ENCODE peak calls at places on chromosome 14, in six cellular contexts. R, B, J, I, F and X are unnamed samples.
A peak's percentile ranks its signal among the peaks of the same experiment; 100 is the strongest.

GRCh38 chr14:68676511-68676943 is 116.3 kb downstream of the ZFP36L1 start:
- DNase-seq in J (no peak), R (no peak), F (no peak), B (no peak), I (no peak), X (no peak)

GRCh38 chr14:59582845-59583509 is 6.4 kb upstream of the CCDC175 start:
- DNase-seq in J (no peak), I (no peak), R (no peak), F (no peak), B (no peak), X (no peak)

GRCh38 chr14:96130854-96131253 is 73.8 kb upstream of the BDKRB2 start:
- DNase-seq in J (no peak), F (peak; percentile 63), B (no peak), R (peak; percentile 49), I (peak; percentile 21), X (no peak)

GRCh38 chr14:80095623-80096022 is 115.7 kb downstream of the DIO2 start:
- DNase-seq in B (no peak), J (no peak), I (peak; percentile 24), R (peak; percentile 65), F (peak; percentile 44), X (no peak)

GRCh38 chr14:104387385-104388010 is 192.1 kb upstream of the C14orf180 start:
- DNase-seq in I (no peak), R (no peak), B (no peak), J (peak; percentile 79), F (no peak), X (no peak)

GRCh38 chr14:93939304-93940229 is 12.4 kb downstream of the FAM181A start:
- DNase-seq in B (peak; percentile 26), J (peak; percentile 95), R (peak; percentile 55), I (peak; percentile 68), F (peak; percentile 62), X (peak; percentile 91)

GRCh38 chr14:104545151-104545931 is 34.2 kb upstream of the C14orf180 start:
- DNase-seq in B (no peak), R (no peak), F (no peak), J (peak; percentile 79), I (no peak), X (no peak)

GRCh38 chr14:74620497-74620921 is 8.5 kb upstream of the LTBP2 start:
- DNase-seq in R (peak; percentile 95), F (peak; percentile 97), I (peak; percentile 87), J (no peak), B (no peak), X (no peak)

GRCh38 chr14:76186318-76187027 is 34.8 kb downstream of the GPATCH2L start:
- DNase-seq in B (no peak), J (no peak), I (no peak), F (no peak), R (no peak), X (no peak)

GRCh38 chr14:74238974-74239847 is at the start of gene VSX2:
- DNase-seq in B (no peak), F (no peak), J (no peak), I (no peak), R (no peak), X (no peak)

GRCh38 chr14:54933006-54933405 is 30.4 kb upstream of the GCH1 start:
- DNase-seq in B (no peak), I (no peak), R (no peak), J (no peak), F (no peak), X (no peak)

GRCh38 chr14:24246765-24247212 is 4.4 kb upstream of the TINF2 start:
- DNase-seq in I (no peak), B (no peak), R (no peak), F (no peak), J (peak; percentile 49), X (peak; percentile 67)

GRCh38 chr14:76763362-76764041 is 2.2 kb downstream of the VASH1 start:
- DNase-seq in I (peak; percentile 49), F (peak; percentile 53), R (no peak), J (peak; percentile 69), B (no peak), X (no peak)

GRCh38 chr14:99252940-99253868 is 18.8 kb downstream of the BCL11B start:
- DNase-seq in B (no peak), F (no peak), I (no peak), J (no peak), R (no peak), X (no peak)

GRCh38 chr14:68157971-68158371 is 338.4 kb downstream of the RAD51B start:
- DNase-seq in B (no peak), J (no peak), R (peak; percentile 92), I (no peak), F (peak; percentile 44), X (no peak)

GRCh38 chr14:91367173-91368171 is 50.1 kb downstream of the CCDC88C start:
- DNase-seq in J (no peak), B (no peak), R (no peak), F (no peak), I (no peak), X (peak; percentile 81)

GRCh38 chr14:94213021-94213420 is 38.9 kb downstream of the PPP4R4 start:
- DNase-seq in B (no peak), I (peak; percentile 12), R (peak; percentile 71), J (no peak), F (peak; percentile 71), X (no peak)

GRCh38 chr14:69105326-69105725 is 47.6 kb downstream of the DCAF5 start:
- DNase-seq in B (no peak), R (peak; percentile 64), J (no peak), I (peak; percentile 84), F (peak; percentile 84), X (no peak)

GRCh38 chr14:75123991-75124390 is 2.9 kb downstream of the NEK9 start:
- DNase-seq in I (peak; percentile 91), R (peak; percentile 58), B (no peak), F (peak; percentile 86), J (no peak), X (no peak)

GRCh38 chr14:104087505-104087904 is 2.0 kb downstream of the ASPG start:
- DNase-seq in R (no peak), I (no peak), J (peak; percentile 78), B (no peak), F (no peak), X (no peak)

GRCh38 chr14:56798447-56799326 is 11.6 kb downstream of the OTX2 start:
- DNase-seq in R (no peak), J (no peak), I (no peak), F (no peak), B (no peak), X (no peak)

GRCh38 chr14:55383541-55384140 is 28.0 kb downstream of the ATG14 start:
- DNase-seq in J (no peak), F (no peak), B (no peak), I (no peak), R (no peak), X (no peak)

GRCh38 chr14:95486875-95487668 is 29.4 kb downstream of the SYNE3 start:
- DNase-seq in F (no peak), B (no peak), R (no peak), J (no peak), I (no peak), X (no peak)

GRCh38 chr14:101927859-101928258 is 36.5 kb upstream of the DYNC1H1 start:
- DNase-seq in B (peak; percentile 76), F (peak; percentile 98), J (peak; percentile 94), I (peak; percentile 97), R (peak; percentile 95), X (no peak)

GRCh38 chr14:57574617-57575288 is 81.1 kb upstream of the CCDC198 start:
- DNase-seq in F (peak; percentile 1), I (no peak), R (no peak), B (no peak), J (no peak), X (no peak)

GRCh38 chr14:96065661-96066459 is 26.7 kb downstream of the C14orf132 start:
- DNase-seq in F (no peak), I (no peak), B (no peak), R (peak; percentile 8), J (peak; percentile 34), X (no peak)

GRCh38 chr14:70013269-70013873 is 134.2 kb downstream of the SMOC1 start:
- DNase-seq in I (peak; percentile 23), J (peak; percentile 66), F (peak; percentile 43), R (no peak), B (no peak), X (peak; percentile 54)

GRCh38 chr14:76715102-76715926 is 46.0 kb upstream of the VASH1 start:
- DNase-seq in J (no peak), F (peak; percentile 74), R (peak; percentile 14), I (peak; percentile 51), B (no peak), X (no peak)

DNA sequence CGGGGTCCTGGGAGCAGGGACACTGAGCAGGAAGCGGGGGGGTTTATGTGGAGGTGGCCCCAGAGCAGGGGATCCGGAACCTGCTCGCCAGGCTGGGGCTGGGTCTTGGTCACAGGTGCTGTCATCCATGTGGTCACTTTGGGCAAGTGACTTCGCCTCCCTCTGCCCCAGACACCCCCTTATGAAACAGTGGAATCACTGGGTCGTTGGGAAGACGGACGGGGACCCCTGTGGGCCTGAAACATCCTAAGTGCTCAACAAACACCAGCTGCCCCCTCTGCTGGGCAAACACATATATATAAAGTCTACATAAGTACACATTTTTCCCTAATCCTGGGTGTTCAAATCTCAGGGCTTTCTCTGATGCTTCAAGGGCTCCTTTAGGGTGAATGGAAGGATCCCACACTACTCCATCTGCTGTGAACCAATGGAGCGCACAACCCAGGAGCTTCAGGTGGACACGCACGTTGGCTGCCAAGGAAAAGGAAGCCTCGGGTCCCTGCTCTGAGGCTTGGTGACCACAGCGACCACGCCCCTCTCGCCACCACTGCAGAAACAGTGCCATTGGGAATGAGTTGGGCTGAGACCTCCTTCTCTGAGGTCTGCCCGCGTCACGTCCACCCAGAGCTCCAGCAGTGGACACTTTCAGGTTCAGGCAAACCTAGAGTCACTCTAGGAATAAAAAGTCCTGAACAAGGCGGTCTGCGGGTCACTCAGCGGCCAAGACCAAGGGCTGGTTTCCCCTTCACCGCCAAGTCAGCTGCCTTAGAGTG is 54.6 kb downstream of the CDC42BPB start:
- DNase-seq in I (no peak), J (no peak), B (no peak), F (no peak), R (no peak), X (no peak)
- TF ChIP-seq CTCF in I (no peak), J (no peak), B (no peak), F (no peak), R (no peak), X (no peak)

GRCh38 chr14:22112004-22112403 is 438.4 kb upstream of the OR4E1 start:
- DNase-seq in B (no peak), F (peak; percentile 4), J (no peak), I (no peak), R (no peak), X (peak; percentile 29)
- TF ChIP-seq CTCF in B (no peak), F (peak; percentile 43), J (no peak), I (peak; percentile 38), R (peak; percentile 23), X (peak; percentile 49)

DNA sequence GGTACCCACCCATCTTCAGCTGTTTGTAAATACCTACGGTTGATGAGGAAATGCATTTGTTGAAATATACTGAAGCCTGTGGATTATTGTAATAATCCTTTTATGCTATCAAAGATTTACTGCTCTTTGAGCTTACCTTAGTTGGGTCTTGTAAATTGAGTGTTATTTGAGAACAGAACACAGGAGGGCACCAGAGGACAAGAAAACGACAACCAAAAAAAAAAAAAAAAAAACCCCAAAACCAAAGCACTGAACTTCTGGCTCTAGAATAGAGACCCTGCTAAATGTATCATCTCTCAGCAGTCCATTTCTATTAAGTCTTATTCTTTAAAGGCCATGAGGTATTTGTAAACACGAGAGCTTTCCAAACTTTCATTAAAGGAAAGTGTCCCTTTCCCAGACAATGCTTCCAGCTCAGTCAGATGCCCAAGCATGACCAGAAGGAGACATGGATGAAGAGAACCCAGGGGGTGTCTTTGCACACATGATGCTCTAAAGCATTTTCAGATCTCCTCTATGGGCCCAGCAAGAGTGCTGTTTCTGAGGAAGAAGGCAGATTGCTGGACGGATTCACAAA is 763.9 kb downstream of the NRXN3 start:
- DNase-seq in B (no peak), R (peak; percentile 34), J (no peak), I (peak; percentile 63), F (peak; percentile 46), X (peak; percentile 30)
- TF ChIP-seq CTCF in B (peak; percentile 22), R (peak; percentile 57), J (no peak), I (peak; percentile 55), F (peak; percentile 43), X (peak; percentile 13)

GRCh38 chr14:50668008-50668851 is at the start of gene SAV1:
- DNase-seq in R (peak; percentile 82), I (peak; percentile 85), F (peak; percentile 83), J (peak; percentile 96), B (peak; percentile 29), X (peak; percentile 58)
- TF ChIP-seq CTCF in R (no peak), I (no peak), F (no peak), J (no peak), B (no peak), X (no peak)